ENCODE peak calls at places on chromosomes 4 and X, in four cellular contexts. X is HCT116, O is SK-N-SH, C is GM12878. M is an unnamed sample.

GRCh38 chrX:151870603-151871002 is 42.1 kb upstream of the MAGEA4 start:
- DNase-seq in X (peak; percentile 13), O (no peak), C (no peak), M (no peak)

GRCh38 chr4:2322801-2323200 is 60.9 kb upstream of the MXD4 start:
- DNase-seq in X (no peak), O (no peak), C (no peak), M (peak; percentile 32)

GRCh38 chr4:55912249-55912648 is 36.5 kb upstream of the CEP135 start:
- DNase-seq in X (no peak), O (no peak), C (no peak), M (no peak)

GRCh38 chr4:69894221-69894620 is 34.3 kb upstream of the SULT1E1 start:
- DNase-seq in X (no peak), O (no peak), C (no peak), M (no peak)

GRCh38 chr4:40962551-40963185 is 212.9 kb downstream of the NSUN7 start:
- DNase-seq in X (no peak), O (no peak), C (no peak), M (no peak)

GRCh38 chr4:101251261-101251660 is 96.1 kb downstream of the PPP3CA start:
- DNase-seq in X (no peak), O (no peak), C (no peak), M (no peak)

GRCh38 chr4:66489370-66489769 is 819.1 kb upstream of the EPHA5 start:
- DNase-seq in X (no peak), O (no peak), C (no peak), M (no peak)

GRCh38 chr4:138414202-138414601 is 172.1 kb upstream of the SLC7A11 start:
- DNase-seq in X (no peak), O (no peak), C (no peak), M (no peak)

GRCh38 chr4:139675156-139675555 is 9.5 kb downstream of the MGST2 start:
- DNase-seq in X (no peak), O (no peak), C (no peak), M (no peak)

GRCh38 chr4:184313058-184313709 is 95.5 kb upstream of the ENPP6 start:
- DNase-seq in X (no peak), O (no peak), C (no peak), M (no peak)
- TF ChIP-seq POLR2AphosphoS5 in X (no peak), O (no peak), C (peak; percentile 73), M (no peak)

GRCh38 chrX:131747173-131747572 is 203.3 kb downstream of the OR13H1 start:
- DNase-seq in X (no peak), O (peak; percentile 39), C (peak; percentile 98), M (no peak)
- H3K4me3 ChIP-seq in X (no peak overlapping the region), O (peak overlapping the region; percentile 67), C (peak overlapping the region; percentile 63), M (peak overlapping the region; percentile 71)

GRCh38 chrX:105313596-105313995 is 93.1 kb upstream of the TEX13A start:
- DNase-seq in X (no peak), O (no peak), C (no peak), M (no peak)
- H3K9ac ChIP-seq in X (no peak overlapping the region), O (peak overlapping the region; percentile 29), C (no peak overlapping the region), M (no peak overlapping the region)

DNA sequence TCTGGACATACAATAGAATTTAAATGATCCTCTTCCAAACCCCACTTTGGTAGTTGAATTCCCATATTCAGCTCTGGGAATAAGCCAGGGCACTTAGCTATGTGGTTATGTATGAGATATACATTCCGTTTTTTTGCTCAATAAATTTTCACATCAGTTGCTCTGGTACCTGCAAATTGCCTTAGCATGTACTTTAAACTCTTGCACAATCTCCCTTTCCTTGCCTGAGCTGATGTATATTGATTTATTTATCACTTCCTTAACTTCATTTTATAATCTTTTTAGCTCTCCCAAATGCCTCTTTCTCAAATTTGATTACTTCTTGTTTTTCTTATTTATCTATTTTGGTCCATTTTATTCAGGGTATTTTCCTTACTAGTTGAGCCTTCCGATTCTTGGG is 90.1 kb upstream of the AGA start:
- DNase-seq in X (no peak), O (no peak), C (no peak), M (no peak)
- TF ChIP-seq POLR2AphosphoS5 in X (no peak), O (no peak), C (no peak), M (no peak)

GRCh38 chr4:153468587-153468986 is 2.4 kb downstream of the TMEM131L start:
- DNase-seq in X (no peak), O (peak; percentile 53), C (peak; percentile 87), M (no peak)

GRCh38 chr4:153465922-153466636 is at the start of gene TMEM131L:
- DNase-seq in X (peak; percentile 21), O (peak; percentile 95), C (no peak), M (no peak)

GRCh38 chr4:153467154-153467896 is 1.2 kb downstream of the TMEM131L start:
- DNase-seq in X (peak; percentile 39), O (peak; percentile 54), C (peak; percentile 88), M (no peak)

GRCh38 chr4:153466637-153467153 is 535 bp downstream of the TMEM131L start:
- DNase-seq in X (no peak), O (peak; percentile 75), C (no peak), M (no peak)

GRCh38 chr4:153467897-153468262 is 1.7 kb downstream of the TMEM131L start:
- DNase-seq in X (no peak), O (no peak), C (no peak), M (no peak)
- H3K4me3 ChIP-seq in X (peak overlapping the region; percentile 82), O (peak overlapping the region; percentile 82), C (peak overlapping the region; percentile 98), M (peak overlapping the region; percentile 92)

GRCh38 chr4:76606662-76607265 is 171.7 kb downstream of the SHROOM3 start:
- DNase-seq in X (no peak), O (no peak), C (no peak), M (peak; percentile 71)
- H3K9ac ChIP-seq in X (no peak overlapping the region), O (peak overlapping the region; percentile 11), C (no peak overlapping the region), M (no peak overlapping the region)

GRCh38 chr4:8281519-8282133 is 12.1 kb downstream of the HTRA3 start:
- DNase-seq in X (no peak), O (no peak), C (no peak), M (no peak)
- TF ChIP-seq POLR2AphosphoS5 in X (no peak), O (no peak), C (no peak), M (no peak)

DNA sequence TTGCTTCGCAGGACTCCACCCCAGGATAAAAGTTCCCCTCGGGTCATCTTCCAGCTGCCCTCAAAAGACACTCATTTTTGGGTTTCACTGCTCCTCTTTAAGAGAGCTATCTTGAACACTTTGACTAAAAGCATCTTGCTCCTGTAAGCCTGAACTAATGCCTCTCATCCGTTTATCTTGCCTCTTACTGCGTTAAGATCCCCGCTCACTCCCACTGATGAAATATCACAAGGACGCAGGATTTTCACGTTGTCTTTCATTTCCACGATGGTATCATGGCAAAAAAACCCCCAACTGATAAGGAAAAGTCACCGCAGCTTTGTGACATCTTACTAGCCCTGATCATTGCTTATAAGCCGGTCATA is 583 bp upstream of the ACSL4 start:
- DNase-seq in X (no peak), O (no peak), C (no peak), M (no peak)
- H3K4me3 ChIP-seq in X (peak overlapping the region; percentile 78), O (peak overlapping the region; percentile 58), C (peak overlapping the region; percentile 6), M (peak overlapping the region; percentile 85)

DNA sequence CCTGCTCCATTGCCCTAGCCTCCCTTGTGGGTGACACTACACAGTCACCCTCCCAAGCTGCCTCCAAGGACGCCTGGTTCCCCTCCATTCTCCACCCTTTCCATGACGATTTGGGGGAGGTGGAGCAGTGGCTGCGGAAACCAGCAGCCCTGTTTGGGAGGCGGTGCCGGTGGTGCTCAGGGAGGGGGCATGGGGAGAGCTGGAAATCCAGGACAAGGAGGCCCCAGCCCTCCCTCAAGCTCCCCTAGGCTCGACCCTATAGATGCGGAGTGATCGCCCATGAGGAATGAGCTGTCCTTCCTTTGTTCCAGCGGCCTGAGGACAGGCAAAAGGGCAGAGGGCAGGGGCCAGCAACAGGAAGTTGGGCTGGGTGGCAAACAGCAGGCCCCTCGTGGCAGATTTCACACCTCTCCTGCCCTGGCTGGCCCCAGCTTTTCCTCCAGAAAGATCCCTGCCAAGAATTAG is 3.6 kb upstream of the RENBP start:
- DNase-seq in X (no peak), O (no peak), C (no peak), M (no peak)
- H3K9ac ChIP-seq in X (no peak overlapping the region), O (no peak overlapping the region), C (no peak overlapping the region), M (no peak overlapping the region)

GRCh38 chr4:151541438-151542071 is 132.6 kb downstream of the FHIP1A start:
- DNase-seq in X (peak; percentile 21), O (peak; percentile 54), C (no peak), M (no peak)
- TF ChIP-seq POLR2AphosphoS5 in X (no peak), O (peak; percentile 92), C (no peak), M (no peak)

M was measured in SK-N-MC.